ENCODE peak calls at places on chromosomes 6 and 20, in six cellular contexts. W is naive B cell; G is activated naive CD8-positive, alpha-beta T cell treated with anti-CD3 and anti-CD28 coated beads, Interleukin-2, amount 50 U/mL, for 16 hours; I is fibroblast of lung; U is WTC11; M is SJSA1. Y is an unnamed sample.

GRCh38 chr20:45969712-45970634 is 2.0 kb downstream of the ZNF335 start:
- DNase-seq in W (no peak), G (no peak), I (peak; percentile 72), U (peak; percentile 45), M (peak; percentile 47), Y (peak; percentile 43)

GRCh38 chr6:42344756-42345155 is 107.0 kb downstream of the TRERF1 start:
- DNase-seq in W (no peak), G (no peak), I (no peak), U (no peak), M (no peak), Y (no peak)

GRCh38 chr20:1083431-1084080 is 34.8 kb upstream of the PSMF1 start:
- DNase-seq in W (no peak), G (no peak), I (peak; percentile 5), U (no peak), M (no peak), Y (no peak)

GRCh38 chr6:170436209-170436809 is 116.8 kb downstream of the PSMB1 start:
- DNase-seq in W (no peak), G (no peak), I (no peak), U (no peak), M (no peak), Y (no peak)

GRCh38 chr6:29602564-29603361 is 17.8 kb downstream of the OR2H2 start:
- DNase-seq in W (no peak), G (no peak), I (peak; percentile 16), U (peak; percentile 62), M (no peak), Y (no peak)

GRCh38 chr6:35611235-35611634 is 77.5 kb downstream of the FKBP5 start:
- DNase-seq in W (no peak), G (no peak), I (peak; percentile 63), U (no peak), M (no peak), Y (no peak)

GRCh38 chr6:42727084-42727601 is 4.7 kb upstream of the PRPH2 start:
- DNase-seq in W (peak; percentile 9), G (no peak), I (peak; percentile 47), U (peak; percentile 18), M (no peak), Y (peak; percentile 41)

GRCh38 chr6:30357678-30358339 is 12.9 kb downstream of the RPP21 start:
- DNase-seq in W (peak; percentile 62), G (no peak), I (peak; percentile 84), U (peak; percentile 81), M (peak; percentile 46), Y (peak; percentile 71)

GRCh38 chr6:158170656-158171081 is 2.5 kb downstream of the GTF2H5 start:
- DNase-seq in W (no peak), G (no peak), I (peak; percentile 90), U (no peak), M (peak; percentile 76), Y (peak; percentile 45)

Y was measured in endothelial cell of umbilical vein.